ENCODE peak calls at places on chromosomes 16 and 17, in four cellular contexts. One of them, this sample, is unnamed.

GRCh38 chr16:89322381-89323119 is 105.0 kb downstream of the ZNF778 start:
- DNase-seq in astrocyte of the spinal cord: peak
- DNase-seq in GM12864: no peak
- DNase-seq in AG04449: no peak
- DNase-seq in this sample: no peak

GRCh38 chr17:38404174-38404943 is 23.9 kb upstream of the ARHGAP23 start:
- DNase-seq in astrocyte of the spinal cord: no peak
- DNase-seq in GM12864: no peak
- DNase-seq in AG04449: no peak
- DNase-seq in this sample: no peak

GRCh38 chr16:69741951-69742904 is 12.5 kb downstream of the NOB1 start:
- DNase-seq in astrocyte of the spinal cord: peak
- DNase-seq in GM12864: no peak
- DNase-seq in AG04449: no peak
- DNase-seq in this sample: no peak

GRCh38 chr17:28499366-28499668 is 6.8 kb upstream of the FOXN1 start:
- DNase-seq in astrocyte of the spinal cord: no peak
- DNase-seq in GM12864: no peak
- DNase-seq in AG04449: no peak
- DNase-seq in this sample: no peak

GRCh38 chr17:10357768-10358167 is 15.0 kb downstream of the MYH13 start:
- DNase-seq in AG04449: no peak
- DNase-seq in GM12864: no peak
- DNase-seq in astrocyte of the spinal cord: no peak
- DNase-seq in this sample: no peak

GRCh38 chr17:81927653-81928496 is at the start of gene MAFG:
- DNase-seq in AG04449: no peak
- DNase-seq in GM12864: peak
- DNase-seq in astrocyte of the spinal cord: peak
- DNase-seq in this sample: peak

GRCh38 chr16:89140401-89140800 is 31.1 kb upstream of the CDH15 start:
- DNase-seq in AG04449: no peak
- DNase-seq in GM12864: no peak
- DNase-seq in astrocyte of the spinal cord: no peak
- DNase-seq in this sample: no peak

GRCh38 chr16:89409161-89409711 is 81.1 kb downstream of the ANKRD11 start:
- DNase-seq in GM12864: no peak
- DNase-seq in AG04449: no peak
- DNase-seq in astrocyte of the spinal cord: no peak
- DNase-seq in this sample: no peak

GRCh38 chr17:36132421-36132831 is 28.8 kb downstream of the CCL4 start:
- DNase-seq in GM12864: no peak
- DNase-seq in AG04449: no peak
- DNase-seq in astrocyte of the spinal cord: no peak
- DNase-seq in this sample: no peak

GRCh38 chr17:45715787-45716186 is 68.3 kb upstream of the CRHR1 start:
- DNase-seq in GM12864: no peak
- DNase-seq in AG04449: no peak
- DNase-seq in astrocyte of the spinal cord: no peak
- DNase-seq in this sample: no peak

GRCh38 chr17:45720386-45720785 is 63.7 kb upstream of the CRHR1 start:
- DNase-seq in GM12864: no peak
- DNase-seq in astrocyte of the spinal cord: no peak
- DNase-seq in AG04449: no peak
- DNase-seq in this sample: no peak

GRCh38 chr17:45718791-45719190 is 65.3 kb upstream of the CRHR1 start:
- DNase-seq in astrocyte of the spinal cord: no peak
- DNase-seq in GM12864: no peak
- DNase-seq in AG04449: no peak
- DNase-seq in this sample: no peak

GRCh38 chr17:45722161-45722560 is 62.0 kb upstream of the CRHR1 start:
- DNase-seq in AG04449: no peak
- DNase-seq in GM12864: no peak
- DNase-seq in astrocyte of the spinal cord: no peak
- DNase-seq in this sample: peak

DNA sequence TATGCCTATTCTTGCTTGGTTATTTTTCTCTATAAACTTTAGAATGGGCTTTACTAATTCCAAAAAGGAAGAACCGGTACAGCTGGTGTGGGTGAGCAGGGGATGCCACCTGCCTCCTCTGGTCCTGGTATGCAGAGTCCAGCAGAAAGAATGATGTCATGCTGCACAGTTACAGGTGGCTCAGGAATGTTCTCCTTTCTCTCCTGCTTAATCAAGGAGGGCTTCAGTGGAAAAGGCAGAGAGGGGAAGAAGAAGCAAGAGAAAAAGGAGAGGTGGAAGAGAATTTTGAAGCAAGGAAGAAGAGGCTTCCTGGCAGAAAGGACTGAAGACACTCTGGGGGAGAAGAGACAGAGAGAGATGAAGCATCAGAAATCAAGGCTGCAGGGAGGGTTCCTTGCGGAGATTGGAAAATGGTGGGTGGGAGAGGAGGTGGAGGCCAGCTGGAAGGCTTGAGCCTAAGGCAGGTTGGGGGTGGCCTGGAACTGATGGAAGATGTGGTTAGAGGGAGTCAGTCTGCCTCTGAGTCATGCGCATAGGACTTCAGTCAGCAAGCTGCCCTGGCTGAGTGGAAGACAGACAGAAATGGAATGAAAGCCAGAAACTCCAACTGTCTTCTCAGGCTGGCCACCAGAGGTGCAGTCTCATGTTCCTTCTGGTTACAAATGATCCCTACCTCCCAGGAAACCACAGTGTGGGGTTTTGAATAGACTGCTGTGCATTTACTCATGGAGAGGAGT is 64.6 kb upstream of the CRHR1 start:
- DNase-seq in astrocyte of the spinal cord: peak
- DNase-seq in AG04449: peak
- DNase-seq in GM12864: no peak
- DNase-seq in this sample: peak
- TF ChIP-seq CTCF in astrocyte of the spinal cord: peak
- TF ChIP-seq CTCF in AG04449: peak
- TF ChIP-seq CTCF in GM12864: peak
- TF ChIP-seq CTCF in this sample: peak

DNA sequence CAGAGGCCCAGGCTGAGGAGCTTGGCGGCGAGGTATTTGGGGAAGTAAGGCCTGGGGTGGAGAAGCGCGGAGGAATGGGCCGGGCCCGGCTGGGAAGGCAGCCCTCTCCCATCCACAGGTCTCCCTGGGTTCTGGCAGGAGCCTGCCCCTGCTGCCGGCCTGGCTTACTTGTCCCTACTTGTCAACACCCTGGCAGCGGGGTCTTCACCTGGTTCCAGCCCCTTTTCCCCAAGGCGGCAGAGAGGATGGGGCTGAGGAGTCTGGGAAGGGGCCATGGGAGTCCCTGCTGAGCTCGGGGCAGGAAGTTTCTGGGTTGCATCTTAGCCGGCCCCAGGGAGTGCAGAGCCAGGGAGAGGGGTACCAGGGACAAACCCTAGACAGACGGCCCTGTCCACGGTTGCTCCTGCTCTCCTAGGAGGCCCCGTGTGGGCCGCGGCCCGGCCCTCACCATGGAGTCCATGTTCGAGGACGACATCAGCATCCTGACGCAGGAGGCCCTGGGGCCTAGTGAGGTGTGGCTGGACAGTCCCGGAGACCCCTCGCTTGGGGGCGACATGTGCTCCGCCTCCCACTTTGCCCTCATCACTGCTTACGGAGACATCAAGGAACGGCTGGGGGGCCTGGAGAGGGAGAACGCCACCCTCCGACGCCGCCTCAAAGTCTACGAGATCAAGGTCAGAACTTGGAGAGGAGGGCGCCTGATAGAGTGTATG is 1.9 kb downstream of the TBKBP1 start:
- DNase-seq in GM12864: no peak
- DNase-seq in AG04449: no peak
- DNase-seq in astrocyte of the spinal cord: no peak
- DNase-seq in this sample: no peak
- H3K4me3 ChIP-seq in GM12864: no peak
- H3K4me3 ChIP-seq in AG04449: peak
- H3K4me3 ChIP-seq in astrocyte of the spinal cord: no peak
- H3K4me3 ChIP-seq in this sample: no peak

DNA sequence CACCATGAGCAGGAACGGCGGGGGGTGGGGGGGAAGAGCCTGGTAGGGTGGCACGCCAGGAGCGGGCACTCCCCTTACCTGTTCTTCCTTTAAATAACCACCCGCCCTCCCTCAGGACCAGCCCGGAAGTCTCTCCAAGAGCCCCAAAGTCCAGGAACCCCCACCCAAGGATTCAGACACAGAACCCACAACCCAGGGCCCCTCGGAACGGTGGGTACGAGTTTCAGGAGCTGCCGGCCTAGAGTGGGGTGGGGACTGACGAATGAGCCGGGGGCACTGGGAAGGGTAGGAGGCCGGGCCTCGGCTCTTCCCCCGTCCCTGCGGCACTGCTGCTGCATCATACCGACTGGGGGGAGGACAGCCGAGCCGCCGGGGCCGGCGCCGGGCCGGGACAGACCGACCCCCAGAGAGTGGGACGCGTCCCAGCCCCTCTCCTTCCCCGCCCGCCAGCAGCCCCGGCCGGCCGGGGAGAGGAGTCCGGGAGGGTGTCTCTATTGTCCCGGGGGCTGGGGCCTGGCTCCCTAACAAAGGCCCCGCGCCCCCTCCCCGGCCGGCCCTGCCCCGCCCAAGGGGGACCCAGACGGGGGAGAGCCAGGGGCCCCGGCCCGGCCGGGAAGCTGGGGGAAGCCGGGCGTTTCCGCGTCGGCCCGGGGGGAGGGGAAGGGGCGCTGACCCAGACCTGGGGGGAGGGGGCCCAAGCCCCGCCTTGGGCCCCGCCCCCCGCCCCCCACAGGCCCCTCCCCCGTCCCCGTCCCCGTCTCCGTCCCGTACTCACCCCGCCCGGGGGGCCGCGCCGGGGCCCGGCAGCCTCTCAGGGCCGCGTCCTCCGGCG is 747 bp downstream of the ATXN7L3 start:
- DNase-seq in GM12864: no peak
- DNase-seq in AG04449: no peak
- DNase-seq in astrocyte of the spinal cord: peak
- DNase-seq in this sample: no peak
- TF ChIP-seq CTCF in GM12864: no peak
- TF ChIP-seq CTCF in AG04449: no peak
- TF ChIP-seq CTCF in astrocyte of the spinal cord: no peak
- TF ChIP-seq CTCF in this sample: no peak

GRCh38 chr16:15757630-15758251 is 99.1 kb downstream of the MYH11 start:
- DNase-seq in astrocyte of the spinal cord: no peak
- DNase-seq in AG04449: no peak
- DNase-seq in GM12864: no peak
- DNase-seq in this sample: no peak
- H3K4me3 ChIP-seq in astrocyte of the spinal cord: no peak
- H3K4me3 ChIP-seq in AG04449: no peak
- H3K4me3 ChIP-seq in GM12864: no peak
- H3K4me3 ChIP-seq in this sample: no peak

GRCh38 chr16:54937673-54938350 is 7.1 kb downstream of the IRX5 start:
- DNase-seq in astrocyte of the spinal cord: no peak
- DNase-seq in GM12864: no peak
- DNase-seq in AG04449: no peak
- DNase-seq in this sample: no peak
- TF ChIP-seq CTCF in astrocyte of the spinal cord: no peak
- TF ChIP-seq CTCF in GM12864: no peak
- TF ChIP-seq CTCF in AG04449: no peak
- TF ChIP-seq CTCF in this sample: no peak

GRCh38 chr17:72588961-72589360 is 468.1 kb downstream of the SOX9 start:
- DNase-seq in GM12864: no peak
- DNase-seq in AG04449: no peak
- DNase-seq in astrocyte of the spinal cord: peak
- DNase-seq in this sample: no peak

GRCh38 chr17:72587156-72587555 is 466.3 kb downstream of the SOX9 start:
- DNase-seq in AG04449: no peak
- DNase-seq in astrocyte of the spinal cord: peak
- DNase-seq in GM12864: no peak
- DNase-seq in this sample: no peak

GRCh38 chr17:72588561-72588960 is 467.7 kb downstream of the SOX9 start:
- DNase-seq in GM12864: no peak
- DNase-seq in AG04449: no peak
- DNase-seq in astrocyte of the spinal cord: no peak
- DNase-seq in this sample: no peak

GRCh38 chr17:72590382-72590781 is 469.6 kb downstream of the SOX9 start:
- DNase-seq in AG04449: no peak
- DNase-seq in GM12864: no peak
- DNase-seq in astrocyte of the spinal cord: peak
- DNase-seq in this sample: no peak

DNA sequence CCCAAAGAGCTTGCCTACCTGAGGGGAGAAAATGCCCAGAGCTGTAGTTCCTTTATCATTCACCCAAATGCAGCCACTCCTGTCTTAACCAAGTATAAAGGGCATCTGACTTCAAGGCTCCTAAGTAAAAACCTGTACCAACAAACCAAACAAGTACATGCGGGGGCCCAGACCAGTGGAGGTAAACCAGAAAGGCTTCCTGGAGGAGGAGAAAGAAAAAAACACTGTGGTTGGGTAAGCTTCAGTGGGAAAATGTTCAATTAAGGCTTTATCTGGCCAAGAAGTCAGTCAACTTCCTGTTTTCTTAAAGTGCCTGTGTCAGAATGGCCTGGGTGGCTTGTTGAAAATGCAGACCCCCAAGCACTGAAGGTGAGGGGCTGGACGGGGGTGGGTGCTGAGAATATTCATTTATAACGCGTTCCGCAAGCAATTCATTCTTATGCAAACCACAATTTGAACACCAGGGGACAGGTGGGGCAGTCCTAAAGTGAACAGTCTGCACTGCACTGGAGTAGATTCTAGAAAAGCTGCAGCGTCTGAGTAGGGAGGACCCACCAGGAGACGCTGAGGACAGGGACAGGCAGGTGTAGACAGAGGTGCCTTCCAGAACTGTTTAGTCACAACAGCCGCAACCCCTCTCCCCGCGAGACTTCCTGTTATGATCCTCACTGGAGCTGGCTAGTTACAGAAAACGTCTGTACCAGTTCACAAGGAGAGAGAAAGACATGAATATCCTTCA is 467.1 kb downstream of the SOX9 start:
- DNase-seq in astrocyte of the spinal cord: peak
- DNase-seq in AG04449: no peak
- DNase-seq in GM12864: no peak
- DNase-seq in this sample: no peak
- H3K4me3 ChIP-seq in astrocyte of the spinal cord: peak
- H3K4me3 ChIP-seq in AG04449: no peak
- H3K4me3 ChIP-seq in GM12864: no peak
- H3K4me3 ChIP-seq in this sample: no peak

GRCh38 chr17:74919440-74920305 is 3.4 kb downstream of the USH1G start:
- DNase-seq in AG04449: no peak
- DNase-seq in astrocyte of the spinal cord: no peak
- DNase-seq in GM12864: no peak
- DNase-seq in this sample: no peak
- TF ChIP-seq CTCF in AG04449: peak
- TF ChIP-seq CTCF in astrocyte of the spinal cord: peak
- TF ChIP-seq CTCF in GM12864: peak
- TF ChIP-seq CTCF in this sample: peak

This sample was measured in LNCaP clone FGC.